ENCODE peak calls at places on chromosomes 13 and 19, in nine cellular contexts. A is kidney, J is tibial nerve, Z is thoracic aorta, P is RWPE1, W is GM23248, S is uterus, L is ovary, R is aorta. D is an unnamed sample.
A peak's percentile ranks its signal among the peaks of the same experiment; 100 is the strongest.

GRCh38 chr13:80337011-80337688 is 3.8 kb downstream of the SPRY2 start:
- DNase-seq in J (no peak), L (no peak), A (no peak), W (peak; percentile 30), R (no peak), S (no peak), P (no peak), Z (no peak), D (no peak)

GRCh38 chr13:40981361-40981760 is 37.8 kb downstream of the ELF1 start:
- DNase-seq in W (no peak), S (no peak), R (no peak), A (no peak), Z (no peak), L (no peak), P (no peak), J (no peak), D (no peak)

GRCh38 chr13:113825851-113826250 is 38.0 kb downstream of the GAS6 start:
- DNase-seq in P (no peak), Z (no peak), R (no peak), J (no peak), A (no peak), L (no peak), S (no peak), W (no peak), D (no peak)

GRCh38 chr13:66875264-66875663 is 354.9 kb downstream of the PCDH9 start:
- DNase-seq in Z (no peak), A (no peak), J (no peak), L (no peak), W (no peak), S (no peak), P (no peak), R (no peak), D (no peak)

GRCh38 chr19:18418034-18418724 is 1.0 kb upstream of the SSBP4 start:
- DNase-seq in L (peak; percentile 76), P (no peak), A (peak; percentile 89), W (no peak), R (peak; percentile 85), J (no peak), Z (no peak), S (no peak), D (no peak)

GRCh38 chr13:50572129-50572528 is 271.4 kb downstream of the DLEU7 start:
- DNase-seq in R (no peak), S (no peak), W (no peak), A (no peak), J (no peak), Z (no peak), L (no peak), P (no peak), D (no peak)

GRCh38 chr13:37656247-37656940 is 57.8 kb upstream of the POSTN start:
- DNase-seq in J (no peak), R (peak; percentile 47), P (peak; percentile 92), L (no peak), Z (no peak), W (peak; percentile 98), S (no peak), A (no peak), D (no peak)

GRCh38 chr19:35755550-35756371 is 1.1 kb downstream of the HSPB6 start:
- DNase-seq in L (peak; percentile 95), W (peak; percentile 91), R (peak; percentile 88), P (no peak), S (peak; percentile 90), J (peak; percentile 90), Z (no peak), A (peak; percentile 95), D (no peak)

GRCh38 chr19:5850189-5850588 is 1.1 kb downstream of the FUT3 start:
- DNase-seq in S (no peak), P (no peak), R (no peak), J (no peak), L (no peak), W (no peak), A (no peak), Z (no peak), D (no peak)

DNA sequence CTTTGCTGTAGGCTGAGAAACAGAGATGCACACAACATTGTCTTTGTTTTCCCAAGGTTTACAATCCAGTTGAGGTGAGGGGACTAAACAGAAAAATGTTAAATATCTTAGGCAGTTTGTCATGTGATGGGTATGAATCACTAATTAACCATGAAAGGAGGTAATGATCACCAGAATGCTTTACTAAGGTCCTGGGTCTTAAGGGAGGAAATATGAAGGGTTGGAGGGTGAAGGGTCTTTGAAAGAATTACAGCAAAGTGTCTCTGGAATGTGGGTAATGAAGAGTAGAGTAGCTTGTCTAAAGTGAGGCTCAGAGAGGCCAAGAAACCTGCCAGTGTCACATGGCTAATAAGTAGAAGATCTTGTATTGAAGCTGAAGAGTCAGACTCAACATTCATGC is 19.0 kb downstream of the BIVM start:
- DNase-seq in S (no peak), J (no peak), W (no peak), P (no peak), L (no peak), Z (no peak), A (no peak), R (no peak), D (no peak)
- H3K27ac ChIP-seq in S (no peak overlapping the region), J (no peak overlapping the region), W (no peak overlapping the region), P (no peak overlapping the region), L (no peak overlapping the region), Z (no peak overlapping the region), A (peak overlapping the region; percentile 26), R (no peak overlapping the region), D (no peak overlapping the region)

GRCh38 chr19:29680937-29681336 is 15.7 kb downstream of the PLEKHF1 start:
- DNase-seq in S (no peak), P (no peak), W (no peak), Z (no peak), A (no peak), R (peak; percentile 46), L (no peak), J (no peak), D (no peak)

GRCh38 chr19:29683009-29683408 is 17.7 kb downstream of the PLEKHF1 start:
- DNase-seq in S (no peak), L (no peak), Z (no peak), W (peak; percentile 49), A (no peak), J (no peak), R (peak; percentile 10), P (no peak), D (no peak)

GRCh38 chr19:29680447-29680846 is 15.2 kb downstream of the PLEKHF1 start:
- DNase-seq in W (no peak), J (no peak), Z (no peak), P (no peak), L (no peak), S (no peak), A (peak; percentile 80), R (peak; percentile 78), D (no peak)

GRCh38 chr19:29681422-29682235 is 16.4 kb downstream of the PLEKHF1 start:
- DNase-seq in A (no peak), W (peak; percentile 42), S (no peak), Z (no peak), J (no peak), L (no peak), R (peak; percentile 56), P (no peak), D (no peak)

DNA sequence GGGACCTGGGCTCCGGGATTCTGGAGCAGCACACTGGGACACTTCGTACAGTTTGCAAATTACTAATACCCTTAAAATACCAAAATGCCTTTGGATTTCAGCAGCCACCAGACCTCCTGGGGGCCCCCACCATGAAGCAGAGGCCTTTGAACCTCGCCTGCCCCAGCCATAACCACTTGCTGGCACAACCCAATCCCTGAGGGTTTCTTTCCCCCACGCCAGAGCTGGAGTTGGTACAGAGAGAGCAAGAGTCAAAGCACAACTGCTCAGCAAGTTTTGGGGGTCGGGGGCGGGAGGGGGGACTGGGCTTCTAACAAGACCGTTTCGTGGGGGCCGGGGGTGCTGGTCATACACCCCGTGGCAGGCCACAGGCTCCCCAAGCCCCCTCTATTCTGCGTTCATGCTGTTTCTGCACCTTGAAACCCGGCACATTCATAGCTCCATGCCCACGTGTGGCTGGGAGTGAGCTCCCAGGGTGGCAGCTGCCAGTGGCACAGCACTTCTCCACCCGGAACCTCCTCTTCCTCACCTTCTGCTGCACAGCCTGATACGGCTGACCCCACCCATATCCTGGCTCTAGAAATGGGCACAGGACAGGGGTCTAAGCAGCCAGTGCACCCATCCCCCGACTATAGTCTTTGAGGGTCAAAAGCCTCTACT is 17.1 kb downstream of the PLEKHF1 start:
- DNase-seq in S (no peak), P (no peak), L (no peak), R (peak; percentile 39), W (no peak), Z (no peak), J (no peak), A (no peak), D (no peak)
- H3K27ac ChIP-seq in S (peak overlapping the region; percentile 28), P (no peak overlapping the region), L (no peak overlapping the region), R (peak overlapping the region; percentile 71), W (no peak overlapping the region), Z (peak overlapping the region; percentile 82), J (peak overlapping the region; percentile 75), A (no peak overlapping the region), D (no peak overlapping the region)

GRCh38 chr13:19695829-19696228 is 62.4 kb downstream of the MPHOSPH8 start:
- DNase-seq in W (no peak), A (no peak), L (no peak), R (no peak), S (no peak), P (no peak), Z (no peak), J (no peak), D (no peak)
- H3K27ac ChIP-seq in W (no peak overlapping the region), A (no peak overlapping the region), L (no peak overlapping the region), R (no peak overlapping the region), S (no peak overlapping the region), P (no peak overlapping the region), Z (no peak overlapping the region), J (no peak overlapping the region), D (no peak overlapping the region)

GRCh38 chr19:19737559-19738332 is 4.8 kb upstream of the ZNF14 start:
- DNase-seq in J (no peak), S (no peak), A (no peak), P (no peak), R (no peak), Z (no peak), W (no peak), L (no peak), D (no peak)

GRCh38 chr19:19738564-19738963 is 5.7 kb upstream of the ZNF14 start:
- DNase-seq in L (no peak), A (no peak), S (no peak), W (no peak), R (no peak), P (no peak), J (no peak), Z (no peak), D (no peak)

DNA sequence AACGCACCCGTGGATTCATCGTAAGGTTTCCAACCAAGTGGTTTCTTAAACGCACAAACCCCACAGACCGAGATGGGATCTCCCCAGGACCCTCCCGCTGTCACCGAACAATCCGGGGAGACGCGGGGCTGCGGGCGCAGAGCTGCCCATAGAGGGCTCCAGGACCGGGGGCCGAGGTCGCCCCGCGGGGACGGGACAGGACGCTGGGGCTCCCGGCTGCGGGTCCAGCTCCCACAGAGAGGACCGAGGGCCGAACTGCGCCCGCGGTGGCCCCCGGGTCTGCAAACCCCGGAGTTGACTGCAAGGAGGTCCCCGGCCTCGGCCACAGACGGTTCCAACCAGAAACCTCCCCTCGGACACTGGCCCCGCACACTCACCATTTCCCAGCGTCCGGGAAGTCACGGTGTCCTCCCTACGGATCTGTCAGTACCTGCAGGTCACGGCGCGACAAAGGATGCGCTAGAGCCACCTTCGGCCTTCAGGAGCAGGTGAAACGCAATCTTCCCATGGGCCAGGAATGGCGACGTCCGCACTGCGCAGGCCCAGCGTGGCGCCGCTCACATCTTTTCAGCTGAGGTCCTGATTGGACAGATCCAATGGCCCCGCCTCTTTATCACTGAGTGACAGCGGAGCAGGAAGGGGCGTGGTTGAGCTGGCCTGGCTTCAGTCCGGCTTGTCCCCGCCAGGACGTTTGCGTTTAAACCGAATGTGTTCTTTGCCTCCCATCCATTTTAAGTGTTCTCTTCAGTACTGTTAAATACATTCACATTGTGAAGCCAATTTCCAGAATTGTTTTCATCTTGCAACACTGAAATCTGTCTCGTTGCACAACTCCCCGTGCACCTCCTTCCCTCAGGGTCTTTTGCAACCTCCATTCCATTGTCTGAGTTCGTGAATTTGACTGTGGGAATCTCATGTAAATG is at the start of gene ZNF14:
- DNase-seq in Z (peak; percentile 79), A (peak; percentile 96), R (peak; percentile 96), L (peak; percentile 95), S (peak; percentile 94), J (peak; percentile 82), P (peak; percentile 99), W (peak; percentile 98), D (peak; percentile 95)
- H3K27ac ChIP-seq in Z (peak within 1 kb of the TSS; percentile 50), A (peak within 1 kb of the TSS; percentile 82), R (peak within 1 kb of the TSS; percentile 38), L (peak within 1 kb of the TSS; percentile 54), S (peak within 1 kb of the TSS; percentile 36), J (peak within 1 kb of the TSS; percentile 81), P (peak within 1 kb of the TSS; percentile 71), W (peak within 1 kb of the TSS; percentile 43), D (no peak within 1 kb of the TSS)